ENCODE peak calls at places on chromosome 3, in seven cellular contexts. Z, J, T, Y, I, R and F are unnamed samples.

GRCh38 chr3:149790265-149790664 is 2.1 kb downstream of the ANKUB1 start:
- DNase-seq in R (no peak), Z (no peak), T (peak; percentile 35), I (no peak), Y (no peak), J (no peak), F (no peak)

GRCh38 chr3:4407941-4408340 is 59.1 kb downstream of the SUMF1 start:
- DNase-seq in J (no peak), I (no peak), T (no peak), R (no peak), Y (no peak), Z (no peak), F (no peak)

GRCh38 chr3:129001101-129001816 is at the start of gene EFCC1:
- DNase-seq in T (no peak), Y (no peak), J (peak; percentile 47), I (no peak), Z (peak; percentile 7), R (no peak), F (no peak)

GRCh38 chr3:11272913-11273574 is 847 bp downstream of the ATG7 start:
- DNase-seq in T (peak; percentile 36), I (no peak), Y (no peak), Z (no peak), R (no peak), J (no peak), F (no peak)

GRCh38 chr3:47082519-47082918 is 81.4 kb downstream of the SETD2 start:
- DNase-seq in J (no peak), Z (no peak), R (no peak), T (peak; percentile 86), I (peak; percentile 2), Y (no peak), F (no peak)

GRCh38 chr3:192825657-192826200 is 91.9 kb downstream of the MB21D2 start:
- DNase-seq in Z (no peak), J (no peak), T (peak; percentile 67), R (no peak), Y (no peak), I (peak; percentile 94), F (no peak)

GRCh38 chr3:50474717-50475116 is 28.7 kb downstream of the CACNA2D2 start:
- DNase-seq in Y (no peak), I (no peak), T (peak; percentile 58), J (no peak), R (no peak), Z (no peak), F (no peak)

GRCh38 chr3:160830792-160831191 is 74.8 kb downstream of the PPM1L start:
- DNase-seq in J (no peak), I (peak; percentile 20), R (no peak), Y (no peak), T (peak; percentile 4), Z (peak; percentile 2), F (no peak)

GRCh38 chr3:165796701-165797100 is 40.5 kb downstream of the BCHE start:
- DNase-seq in Z (no peak), Y (no peak), T (no peak), J (no peak), R (no peak), I (no peak), F (no peak)

GRCh38 chr3:41688595-41689380 is 273.1 kb downstream of the ULK4 start:
- DNase-seq in Y (no peak), I (peak; percentile 71), R (no peak), J (no peak), T (peak; percentile 79), Z (no peak), F (no peak)

GRCh38 chr3:150970665-150971327 is 1.7 kb downstream of the CLRN1 start:
- DNase-seq in Z (peak; percentile 53), Y (no peak), I (peak; percentile 58), J (no peak), T (peak; percentile 69), R (no peak), F (no peak)

GRCh38 chr3:69881756-69882428 is 117.6 kb upstream of the SAMMSON start:
- DNase-seq in R (no peak), J (no peak), Z (no peak), T (peak; percentile 69), I (no peak), Y (no peak), F (no peak)

GRCh38 chr3:194738254-194739093 is 52.8 kb downstream of the FAM43A start:
- DNase-seq in Z (no peak), J (no peak), R (no peak), I (peak; percentile 73), Y (peak; percentile 85), T (peak; percentile 31), F (no peak)

GRCh38 chr3:126287536-126288181 is 69.5 kb downstream of the KLF15 start:
- DNase-seq in I (peak; percentile 39), R (no peak), T (peak; percentile 61), Z (peak; percentile 57), Y (peak; percentile 90), J (peak; percentile 80), F (no peak)

GRCh38 chr3:142051351-142051750 is 98.0 kb downstream of the TFDP2 start:
- DNase-seq in R (no peak), I (no peak), Y (no peak), Z (no peak), J (no peak), T (no peak), F (no peak)

GRCh38 chr3:119211803-119212202 is 28.9 kb downstream of the B4GALT4 start:
- DNase-seq in R (no peak), T (no peak), I (no peak), J (no peak), Y (no peak), Z (no peak), F (no peak)

GRCh38 chr3:136195258-136196063 is 674 bp downstream of the MSL2 start:
- DNase-seq in Y (peak; percentile 90), T (peak; percentile 72), Z (peak; percentile 68), I (peak; percentile 72), R (peak; percentile 84), J (peak; percentile 79), F (peak; percentile 62)

GRCh38 chr3:131543714-131544113 is 40.9 kb upstream of the MRPL3 start:
- DNase-seq in I (peak; percentile 92), Z (peak; percentile 75), T (peak; percentile 58), J (peak; percentile 30), R (no peak), Y (no peak), F (no peak)

GRCh38 chr3:15948403-15948802 is 150.6 kb upstream of the ANKRD28 start:
- DNase-seq in Z (no peak), R (no peak), I (no peak), T (no peak), Y (no peak), J (no peak), F (no peak)

GRCh38 chr3:72050048-72050632 is 265.2 kb upstream of the PROK2 start:
- DNase-seq in I (no peak), Y (no peak), R (no peak), J (no peak), T (no peak), Z (no peak), F (no peak)

GRCh38 chr3:138479355-138479964 is 45.0 kb downstream of the ESYT3 start:
- DNase-seq in Y (no peak), Z (peak; percentile 52), T (peak; percentile 56), R (peak; percentile 62), I (peak; percentile 62), J (peak; percentile 48), F (peak; percentile 69)

GRCh38 chr3:126872701-126873100 is 110.2 kb upstream of the PLXNA1 start:
- DNase-seq in I (peak; percentile 30), T (no peak), Z (no peak), R (no peak), Y (peak; percentile 16), J (no peak), F (peak; percentile 75)